ENCODE peak calls at places on chromosomes 4 and X, in five cellular contexts. U is thoracic aorta, L is heart right ventricle, Q is psoas muscle, T is esophagus muscularis mucosa. D is an unnamed sample.

GRCh38 chrX:8607326-8607725 is 124.6 kb downstream of the ANOS1 start:
- DNase-seq in U (no peak), L (no peak), Q (no peak), T (no peak), D (no peak)

GRCh38 chr4:130722370-130722769 is 1626.4 kb downstream of the C4orf33 start:
- DNase-seq in U (no peak), L (no peak), Q (no peak), T (no peak), D (no peak)

GRCh38 chrX:15471016-15471415 is 22.1 kb downstream of the PIR start:
- DNase-seq in U (peak), L (peak), Q (peak), T (no peak), D (peak)

GRCh38 chr4:174669278-174669677 is 147.0 kb upstream of the HPGD start:
- DNase-seq in U (no peak), L (no peak), Q (no peak), T (no peak), D (no peak)

GRCh38 chrX:45775462-45775861 is 574.8 kb upstream of the DIPK2B start:
- DNase-seq in U (no peak), L (no peak), Q (no peak), T (no peak), D (no peak)

GRCh38 chrX:17046478-17047097 is 100.1 kb downstream of the REPS2 start:
- DNase-seq in U (peak), L (no peak), Q (peak), T (no peak), D (no peak)

GRCh38 chrX:10106801-10107200 is 50.0 kb upstream of the CLCN4 start:
- DNase-seq in U (no peak), L (no peak), Q (no peak), T (no peak), D (no peak)

GRCh38 chr4:148214529-148215166 is 227.6 kb downstream of the NR3C2 start:
- DNase-seq in U (no peak), L (peak), Q (peak), T (no peak), D (no peak)

GRCh38 chr4:76879731-76880364 is 18.1 kb downstream of the SOWAHB start:
- DNase-seq in U (no peak), L (no peak), Q (no peak), T (no peak), D (no peak)

GRCh38 chr4:76872556-76872955 is 25.4 kb downstream of the SOWAHB start:
- DNase-seq in U (no peak), L (no peak), Q (no peak), T (no peak), D (no peak)

GRCh38 chr4:76874176-76874575 is 23.8 kb downstream of the SOWAHB start:
- DNase-seq in U (no peak), L (no peak), Q (no peak), T (no peak), D (no peak)
- TF ChIP-seq CTCF in U (no peak), L (no peak), Q (no peak), T (no peak), D (no peak)

GRCh38 chrX:155086961-155087735 is 15.8 kb downstream of the BRCC3 start:
- DNase-seq in U (no peak), L (no peak), Q (no peak), T (no peak), D (no peak)

GRCh38 chrX:155086202-155086840 is 15.0 kb downstream of the BRCC3 start:
- DNase-seq in U (no peak), L (peak), Q (no peak), T (no peak), D (no peak)
- TF ChIP-seq CTCF in U (peak), L (peak), Q (peak), T (peak), D (no peak)

DNA sequence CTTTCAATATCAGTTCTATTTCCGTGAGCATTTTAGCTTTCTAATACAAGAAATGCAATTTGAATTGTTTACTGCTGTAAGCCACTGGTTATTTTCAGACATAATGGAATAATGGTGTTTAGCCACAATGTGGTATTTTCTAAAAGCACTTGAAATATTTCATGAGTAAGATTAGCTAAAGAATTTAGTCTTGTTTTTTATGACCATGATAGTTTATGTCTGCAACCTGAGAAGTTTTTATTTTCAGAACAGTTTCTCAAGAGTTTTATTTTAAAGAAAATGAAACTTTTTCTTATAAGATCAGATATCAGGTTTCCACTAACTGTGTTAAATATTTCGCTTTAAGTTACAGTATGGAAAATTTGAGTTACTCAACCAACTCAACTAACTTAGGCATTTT is 60.2 kb downstream of the SLIT2 start:
- DNase-seq in U (no peak), L (no peak), Q (no peak), T (no peak), D (no peak)
- TF ChIP-seq CTCF in U (no peak), L (no peak), Q (no peak), T (no peak), D (no peak)

GRCh38 chrX:111164728-111165127 is 68.7 kb downstream of the PAK3 start:
- DNase-seq in U (no peak), L (no peak), Q (no peak), T (no peak), D (no peak)
- TF ChIP-seq CTCF in U (peak), L (no peak), Q (peak), T (no peak), D (no peak)

D was measured in omental fat pad.